ENCODE peak calls at places on chromosome 10, in seven cellular contexts. T is activated B cell treated with CpG ODN at 0.5 μM for 24 hours, Q is OCI-LY7, F is HL-60, Y is fibroblast of lung, O is colonic mucosa, R is Peyer's patch. A is an unnamed sample.

GRCh38 chr10:96830511-96831199 is 1.4 kb upstream of the LCOR start:
- DNase-seq in R (peak), Y (peak), Q (peak), F (peak), T (peak), O (peak), A (no peak)

GRCh38 chr10:88060762-88061161 is 197.3 kb downstream of the PTEN start:
- DNase-seq in O (no peak), R (no peak), F (no peak), T (no peak), Q (no peak), Y (no peak), A (no peak)

GRCh38 chr10:104614245-104614831 is 26.8 kb upstream of the SORCS3 start:
- DNase-seq in T (no peak), Q (peak), O (peak), Y (no peak), F (no peak), R (no peak), A (no peak)

GRCh38 chr10:77189056-77189455 is 448.6 kb downstream of the KCNMA1 start:
- DNase-seq in O (no peak), R (no peak), Y (no peak), T (no peak), Q (no peak), F (no peak), A (no peak)

GRCh38 chr10:84158549-84158948 is 15.1 kb upstream of the GPR15LG start:
- DNase-seq in T (no peak), Y (no peak), F (no peak), R (no peak), Q (no peak), O (no peak), A (no peak)

GRCh38 chr10:16816142-16816541 is 1.1 kb downstream of the RSU1 start:
- DNase-seq in F (no peak), T (no peak), Y (no peak), R (no peak), Q (no peak), O (peak), A (no peak)

GRCh38 chr10:100192350-100192749 is 6.5 kb upstream of the ERLIN1 start:
- DNase-seq in T (no peak), F (no peak), O (no peak), Q (no peak), Y (no peak), R (no peak), A (no peak)

GRCh38 chr10:72257051-72257892 is 16.5 kb upstream of the DDIT4 start:
- DNase-seq in Y (no peak), F (no peak), Q (peak), T (no peak), O (no peak), R (peak), A (no peak)

GRCh38 chr10:104318810-104319684 is 19.2 kb downstream of the ITPRIP start:
- DNase-seq in Q (no peak), O (no peak), Y (no peak), R (no peak), F (no peak), T (no peak), A (no peak)

GRCh38 chr10:49562893-49563292 is 24.0 kb upstream of the ERCC6 start:
- DNase-seq in Q (no peak), R (no peak), O (no peak), Y (peak), F (no peak), T (no peak), A (no peak)

GRCh38 chr10:50384238-50384637 is 132.9 kb upstream of the ASAH2 start:
- DNase-seq in Y (no peak), Q (no peak), T (no peak), F (no peak), R (no peak), O (no peak), A (no peak)

GRCh38 chr10:31873724-31874123 is 54.9 kb downstream of the ARHGAP12 start:
- DNase-seq in Q (no peak), O (no peak), F (no peak), T (no peak), Y (no peak), R (no peak), A (no peak)

GRCh38 chr10:114043532-114044250 is at the start of gene ADRB1:
- DNase-seq in Y (peak), R (peak), Q (peak), T (no peak), F (peak), O (peak), A (peak)

GRCh38 chr10:17023386-17024298 is 106.0 kb downstream of the CUBN start:
- DNase-seq in Y (peak), T (no peak), F (no peak), R (peak), O (peak), Q (peak), A (no peak)

GRCh38 chr10:22315455-22316285 is 518 bp upstream of the COMMD3 start:
- DNase-seq in Y (no peak), F (no peak), R (no peak), O (no peak), T (no peak), Q (peak), A (no peak)

GRCh38 chr10:114163062-114163861 is 10.7 kb downstream of the CCDC186 start:
- DNase-seq in F (no peak), R (no peak), T (no peak), Y (peak), O (no peak), Q (no peak), A (no peak)

GRCh38 chr10:57689898-57690297 is 577.8 kb downstream of the IPMK start:
- DNase-seq in Y (no peak), T (no peak), Q (no peak), F (no peak), R (no peak), O (no peak), A (no peak)

GRCh38 chr10:58955615-58956014 is 220.8 kb upstream of the PHYHIPL start:
- DNase-seq in Y (no peak), Q (no peak), R (no peak), O (no peak), T (no peak), F (no peak), A (no peak)

GRCh38 chr10:17643339-17643754 is 604 bp upstream of the STAM start:
- DNase-seq in F (no peak), T (peak), O (no peak), Q (no peak), Y (peak), R (no peak), A (no peak)

GRCh38 chr10:123645615-123646014 is 20.5 kb upstream of the GPR26 start:
- DNase-seq in Y (no peak), R (no peak), O (no peak), Q (no peak), T (no peak), F (no peak), A (no peak)

GRCh38 chr10:49138361-49138891 is 4.6 kb upstream of the FAM170B start:
- DNase-seq in F (no peak), R (no peak), O (no peak), T (no peak), Q (no peak), Y (peak), A (no peak)

GRCh38 chr10:24908793-24909423 is 43.5 kb downstream of the PRTFDC1 start:
- DNase-seq in Y (peak), F (no peak), T (no peak), R (no peak), Q (no peak), O (no peak), A (no peak)

GRCh38 chr10:77578583-77579227 is 58.9 kb downstream of the KCNMA1 start:
- DNase-seq in T (no peak), F (no peak), Q (no peak), Y (peak), R (no peak), O (no peak), A (no peak)

GRCh38 chr10:109047856-109048255 is 875.5 kb downstream of the XPNPEP1 start:
- DNase-seq in Y (no peak), F (no peak), T (no peak), R (no peak), Q (no peak), O (no peak), A (no peak)

GRCh38 chr10:118501637-118502440 is 93.6 kb downstream of the PRLHR start:
- DNase-seq in R (no peak), F (peak), T (no peak), O (no peak), Y (peak), Q (no peak), A (no peak)

GRCh38 chr10:103854265-103854686 is 1.1 kb downstream of the SH3PXD2A start:
- DNase-seq in T (no peak), F (no peak), Q (no peak), O (no peak), Y (no peak), R (no peak), A (no peak)

GRCh38 chr10:51171946-51172345 is 97.7 kb downstream of the PRKG1 start:
- DNase-seq in F (no peak), R (no peak), Q (no peak), Y (no peak), O (no peak), T (no peak), A (no peak)

GRCh38 chr10:126500866-126501265 is 112.6 kb upstream of the ADAM12 start:
- DNase-seq in R (no peak), Y (peak), Q (no peak), F (no peak), T (no peak), O (no peak), A (no peak)

GRCh38 chr10:74824184-74825032 is 2.0 kb upstream of the KAT6B start:
- DNase-seq in R (peak), O (no peak), Q (peak), F (no peak), T (no peak), Y (no peak), A (peak)

GRCh38 chr10:75451927-75452326 is 20.5 kb downstream of the LRMDA start:
- DNase-seq in O (no peak), Q (no peak), F (no peak), Y (no peak), R (no peak), T (no peak), A (peak)

GRCh38 chr10:114534480-114535095 is 123.5 kb downstream of the ABLIM1 start:
- DNase-seq in O (no peak), T (no peak), F (no peak), Y (no peak), Q (no peak), R (no peak), A (no peak)

GRCh38 chr10:118562877-118563276 is 32.6 kb downstream of the PRLHR start:
- DNase-seq in Y (no peak), Q (no peak), O (no peak), F (no peak), R (no peak), T (no peak), A (no peak)

GRCh38 chr10:3245395-3245794 is 72.8 kb upstream of the PITRM1 start:
- DNase-seq in F (no peak), O (no peak), R (no peak), T (no peak), Q (no peak), Y (no peak), A (no peak)

GRCh38 chr10:71989658-71990454 is 25.7 kb downstream of the CHST3 start:
- DNase-seq in F (no peak), Q (no peak), T (no peak), Y (no peak), O (no peak), R (no peak), A (no peak)

GRCh38 chr10:45379891-45380540 is 6.0 kb downstream of the ALOX5 start:
- DNase-seq in T (no peak), Y (no peak), O (peak), F (peak), Q (no peak), R (peak), A (no peak)

GRCh38 chr10:129941199-129942018 is 22.7 kb downstream of the EBF3 start:
- DNase-seq in Y (no peak), Q (no peak), R (no peak), T (no peak), O (no peak), F (no peak), A (no peak)

GRCh38 chr10:1126461-1126860 is 70.3 kb downstream of the WDR37 start:
- DNase-seq in F (no peak), Y (no peak), T (no peak), R (no peak), Q (no peak), O (peak), A (no peak)

GRCh38 chr10:101294109-101294508 is 59.9 kb upstream of the BTRC start:
- DNase-seq in Y (no peak), F (no peak), T (no peak), O (no peak), Q (no peak), R (no peak), A (no peak)

GRCh38 chr10:127577376-127577775 is 28.3 kb downstream of the NPS start:
- DNase-seq in R (no peak), F (no peak), O (no peak), Q (no peak), T (no peak), Y (peak), A (no peak)
- TF ChIP-seq CTCF in R (no peak), F (no peak), O (no peak), Q (peak), T (no peak), Y (no peak), A (peak)

DNA sequence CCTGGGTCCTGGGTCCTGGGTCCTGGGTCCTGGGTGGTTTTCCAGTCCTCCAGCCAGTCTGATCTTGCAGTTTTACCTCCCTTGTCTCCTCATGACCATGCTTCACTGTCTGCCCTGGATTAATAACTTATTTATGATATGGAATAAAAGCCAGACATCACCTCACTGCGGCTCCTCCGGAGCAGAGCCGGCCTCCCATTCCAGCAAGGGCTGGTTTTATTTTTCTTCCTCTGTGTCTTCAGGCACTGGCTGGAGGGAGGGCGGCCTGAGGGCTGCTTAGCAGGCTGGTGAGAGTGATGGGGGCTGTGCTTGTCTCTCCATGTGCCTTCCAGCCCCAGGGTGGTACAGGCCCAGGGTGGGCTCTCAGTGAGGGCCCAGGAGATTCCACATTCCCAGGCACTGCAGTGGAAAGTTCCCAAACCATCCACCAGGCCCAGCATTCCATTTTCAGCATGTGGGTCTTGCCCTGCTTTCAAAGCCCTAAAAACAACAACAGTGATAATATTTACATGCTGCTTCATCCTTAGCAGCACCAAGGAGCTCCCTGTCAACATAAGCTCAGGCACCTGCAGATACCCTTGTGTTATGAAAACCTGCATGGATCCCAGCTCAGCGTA is 12.6 kb downstream of the ADAMTS14 start:
- DNase-seq in F (no peak), T (no peak), Y (no peak), R (no peak), Q (no peak), O (no peak), A (no peak)
- TF ChIP-seq CTCF in F (no peak), T (no peak), Y (no peak), R (no peak), Q (no peak), O (no peak), A (peak)

DNA sequence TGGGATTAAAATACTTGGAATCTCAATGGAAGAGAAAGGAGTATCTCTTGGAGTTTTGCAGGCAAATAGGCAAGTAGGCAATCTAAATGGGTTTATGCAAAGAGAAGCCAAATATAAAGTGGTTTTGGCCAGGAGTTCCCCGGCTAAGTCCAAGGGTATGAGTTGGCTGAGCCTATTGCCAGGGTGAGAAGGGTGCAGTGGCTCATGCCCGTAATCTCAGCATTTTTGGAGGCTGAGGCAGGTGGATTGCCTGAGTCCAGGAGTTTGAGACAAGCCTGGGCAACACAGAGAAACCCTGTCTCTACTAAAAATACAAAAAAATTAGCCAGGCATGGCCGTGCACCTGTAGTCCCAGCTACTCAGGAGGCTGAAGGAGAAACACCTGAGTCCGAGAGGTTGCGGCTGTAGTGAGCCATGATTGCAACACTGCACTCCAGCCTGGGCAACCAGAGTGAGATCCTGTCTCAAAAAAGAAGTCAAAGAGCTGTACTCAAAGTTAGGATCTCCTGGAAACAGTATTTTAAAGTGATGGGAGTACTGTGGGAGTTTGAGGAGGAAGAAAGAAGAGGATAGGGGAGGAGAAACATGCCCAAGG is 130.4 kb upstream of the RAB18 start:
- DNase-seq in O (no peak), R (no peak), Q (no peak), Y (no peak), T (no peak), F (no peak), A (no peak)
- TF ChIP-seq CTCF in O (no peak), R (no peak), Q (no peak), Y (no peak), T (no peak), F (no peak), A (no peak)

GRCh38 chr10:34029455-34029854 is 695.0 kb upstream of the NRP1 start:
- DNase-seq in Y (no peak), R (no peak), F (no peak), O (no peak), Q (no peak), T (no peak), A (no peak)

GRCh38 chr10:34022195-34022594 is 687.7 kb upstream of the NRP1 start:
- DNase-seq in F (no peak), O (no peak), Y (no peak), T (no peak), R (no peak), Q (no peak), A (no peak)

GRCh38 chr10:34028936-34029335 is 694.5 kb upstream of the NRP1 start:
- DNase-seq in T (no peak), Y (no peak), F (no peak), O (no peak), R (no peak), Q (no peak), A (no peak)

GRCh38 chr10:34024708-34025425 is 690.4 kb upstream of the NRP1 start:
- DNase-seq in Y (peak), R (no peak), F (no peak), T (no peak), O (peak), Q (no peak), A (no peak)
- TF ChIP-seq CTCF in Y (no peak), R (no peak), F (no peak), T (no peak), O (no peak), Q (no peak), A (no peak)

DNA sequence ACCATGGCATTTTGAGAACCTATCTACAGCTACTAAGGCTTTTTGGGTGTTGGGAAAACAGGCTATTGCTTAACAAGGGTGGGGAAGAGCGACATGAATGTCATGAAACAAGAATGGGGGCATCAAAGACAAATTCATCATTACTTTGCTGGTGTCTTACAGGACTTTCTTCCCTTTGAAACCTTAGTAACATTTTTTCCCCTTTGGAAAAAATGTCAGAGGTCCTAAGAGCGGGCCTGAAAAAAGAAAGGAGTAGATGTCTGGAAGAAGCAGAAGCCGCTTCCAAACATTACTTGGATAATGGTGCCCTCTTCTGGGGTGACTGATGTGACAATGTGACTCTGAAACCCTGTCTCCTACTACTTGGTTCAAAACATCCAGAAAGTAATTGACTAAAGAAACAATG is 3.8 kb upstream of the DDX50 start:
- DNase-seq in Y (peak), Q (peak), R (no peak), F (no peak), T (no peak), O (peak), A (peak)
- TF ChIP-seq CTCF in Y (peak), Q (peak), R (no peak), F (peak), T (no peak), O (no peak), A (no peak)

DNA sequence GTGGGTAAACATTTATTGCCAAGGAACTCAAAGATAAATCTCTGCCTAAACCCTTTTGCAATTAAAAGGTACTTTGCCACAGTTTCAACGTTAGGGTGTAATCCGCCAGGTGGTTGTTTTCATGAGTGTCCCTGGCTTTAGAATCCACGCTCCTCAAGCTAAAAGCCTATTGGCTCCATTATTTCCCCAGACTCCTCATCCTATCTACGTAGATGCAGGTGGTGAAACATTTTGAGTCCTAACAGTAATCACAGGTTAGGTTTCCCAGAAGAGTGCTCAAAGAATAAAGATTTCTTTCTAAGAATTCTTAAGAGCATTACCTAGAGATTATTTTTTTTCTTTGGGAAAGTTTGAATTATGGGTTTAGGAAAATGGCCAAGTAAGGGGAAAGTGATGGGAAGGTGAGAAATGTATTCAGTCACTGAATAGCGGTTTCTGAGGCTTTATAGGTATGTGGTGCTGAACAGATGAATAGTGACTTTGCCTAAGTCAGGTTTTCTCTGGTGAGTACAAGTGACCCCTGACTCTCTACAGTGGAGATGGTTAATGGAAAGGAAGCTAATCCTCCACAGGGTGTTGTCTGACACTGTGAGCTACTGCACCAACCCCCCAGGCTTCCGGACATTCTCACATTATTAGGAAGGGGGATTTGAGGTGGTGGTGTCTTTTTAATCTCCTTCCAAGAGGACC is 60.2 kb downstream of the NRP1 start:
- DNase-seq in Y (peak), Q (no peak), T (no peak), R (no peak), O (no peak), F (no peak), A (no peak)
- TF ChIP-seq CTCF in Y (no peak), Q (no peak), T (no peak), R (no peak), O (no peak), F (no peak), A (no peak)

GRCh38 chr10:119653209-119653608 is 2.0 kb downstream of the BAG3 start:
- DNase-seq in T (no peak), Q (no peak), F (no peak), O (no peak), Y (no peak), R (no peak), A (no peak)

GRCh38 chr10:119654540-119654939 is 3.4 kb downstream of the BAG3 start:
- DNase-seq in F (no peak), R (no peak), O (peak), T (no peak), Y (no peak), Q (no peak), A (no peak)

GRCh38 chr10:119650692-119651513 is at the start of gene BAG3:
- DNase-seq in Q (peak), R (peak), F (peak), O (peak), T (peak), Y (peak), A (peak)

GRCh38 chr10:119651514-119652327 is 541 bp downstream of the BAG3 start:
- DNase-seq in R (peak), O (peak), Y (no peak), T (peak), Q (no peak), F (no peak), A (peak)

GRCh38 chr10:119652361-119652760 is 1.2 kb downstream of the BAG3 start:
- DNase-seq in O (peak), T (no peak), Q (peak), Y (peak), R (no peak), F (no peak), A (no peak)
- TF ChIP-seq CTCF in O (peak), T (no peak), Q (peak), Y (peak), R (no peak), F (no peak), A (no peak)

GRCh38 chr10:11793762-11794479 is 29.2 kb upstream of the PROSER2 start:
- DNase-seq in Q (no peak), T (no peak), Y (peak), O (no peak), F (no peak), R (no peak), A (no peak)
- TF ChIP-seq CTCF in Q (no peak), T (no peak), Y (no peak), O (no peak), F (no peak), R (no peak), A (no peak)